ENCODE peak calls at places on chromosomes 2 and 18, in six cellular contexts. H, N, X, Z, G and D are unnamed samples.

GRCh38 chr2:233130481-233130970 is 70.4 kb downstream of the INPP5D start:
- DNase-seq in H (no peak), N (no peak), X (no peak), Z (no peak), G (no peak), D (no peak)

GRCh38 chr2:241853651-241854341 is 4.9 kb downstream of the PDCD1 start:
- DNase-seq in H (no peak), N (no peak), X (no peak), Z (no peak), G (no peak), D (no peak)

GRCh38 chr18:28576941-28577340 is 400.0 kb upstream of the CDH2 start:
- DNase-seq in H (no peak), N (no peak), X (no peak), Z (peak), G (no peak), D (no peak)

GRCh38 chr18:41391616-41392610 is 563.1 kb upstream of the PIK3C3 start:
- DNase-seq in H (peak), N (peak), X (peak), Z (peak), G (no peak), D (peak)

GRCh38 chr18:13112982-13113381 is 105.6 kb upstream of the LDLRAD4 start:
- DNase-seq in H (peak), N (peak), X (peak), Z (peak), G (no peak), D (no peak)

GRCh38 chr2:30828586-30828985 is 21.3 kb upstream of the CAPN13 start:
- DNase-seq in H (no peak), N (no peak), X (no peak), Z (no peak), G (no peak), D (no peak)

GRCh38 chr2:209422191-209422754 is 1.6 kb upstream of the MAP2 start:
- DNase-seq in H (no peak), N (no peak), X (no peak), Z (no peak), G (no peak), D (no peak)

GRCh38 chr18:7307586-7307985 is 76.7 kb downstream of the LRRC30 start:
- DNase-seq in H (no peak), N (no peak), X (no peak), Z (no peak), G (no peak), D (peak)

GRCh38 chr2:18346364-18346763 is 214.1 kb downstream of the RDH14 start:
- DNase-seq in H (no peak), N (no peak), X (no peak), Z (peak), G (no peak), D (no peak)

GRCh38 chr2:43001787-43002468 is 209.5 kb upstream of the HAAO start:
- DNase-seq in H (no peak), N (no peak), X (no peak), Z (no peak), G (no peak), D (no peak)

GRCh38 chr18:49319590-49319989 is 140.9 kb downstream of the DYM start:
- DNase-seq in H (no peak), N (no peak), X (no peak), Z (no peak), G (no peak), D (no peak)

GRCh38 chr2:134457765-134458202 is 203.9 kb downstream of the MGAT5 start:
- DNase-seq in H (no peak), N (no peak), X (no peak), Z (no peak), G (no peak), D (no peak)

GRCh38 chr18:58484989-58485962 is 143.6 kb downstream of the ALPK2 start:
- DNase-seq in H (no peak), N (no peak), X (no peak), Z (no peak), G (no peak), D (no peak)

GRCh38 chr2:134289225-134289624 is 35.4 kb downstream of the MGAT5 start:
- DNase-seq in H (no peak), N (no peak), X (no peak), Z (no peak), G (no peak), D (no peak)

GRCh38 chr2:16201876-16202642 is 261.7 kb downstream of the MYCN start:
- DNase-seq in H (no peak), N (no peak), X (no peak), Z (no peak), G (no peak), D (no peak)

GRCh38 chr2:197339496-197340220 is 29.1 kb upstream of the ANKRD44 start:
- DNase-seq in H (no peak), N (no peak), X (no peak), Z (no peak), G (no peak), D (peak)

GRCh38 chr2:174682578-174683391 is 81.5 kb downstream of the CHRNA1 start:
- DNase-seq in H (no peak), N (peak), X (peak), Z (peak), G (peak), D (peak)

GRCh38 chr2:120682654-120683053 is 53.0 kb upstream of the GLI2 start:
- DNase-seq in H (peak), N (no peak), X (no peak), Z (no peak), G (no peak), D (no peak)

GRCh38 chr2:161965994-161966393 is 108.0 kb downstream of the DPP4 start:
- DNase-seq in H (no peak), N (no peak), X (no peak), Z (no peak), G (no peak), D (no peak)

GRCh38 chr2:8076453-8077284 is 605.2 kb upstream of the ID2 start:
- DNase-seq in H (no peak), N (no peak), X (no peak), Z (no peak), G (no peak), D (no peak)

GRCh38 chr18:11989966-11990380 is 8.7 kb downstream of the IMPA2 start:
- DNase-seq in H (no peak), N (peak), X (no peak), Z (no peak), G (no peak), D (no peak)

GRCh38 chr18:37163119-37163518 is 334.2 kb downstream of the KIAA1328 start:
- DNase-seq in H (no peak), N (no peak), X (no peak), Z (no peak), G (no peak), D (no peak)

GRCh38 chr2:178282075-178282474 is 87.8 kb downstream of the OSBPL6 start:
- DNase-seq in H (peak), N (no peak), X (no peak), Z (peak), G (no peak), D (no peak)

GRCh38 chr18:9757851-9758587 is 49.9 kb downstream of the RAB31 start:
- DNase-seq in H (peak), N (no peak), X (no peak), Z (peak), G (no peak), D (no peak)

GRCh38 chr2:61722311-61722710 is 131.5 kb downstream of the FAM161A start:
- DNase-seq in H (no peak), N (no peak), X (no peak), Z (no peak), G (no peak), D (peak)

GRCh38 chr18:46411191-46411590 is 245.8 kb downstream of the LOXHD1 start:
- DNase-seq in H (no peak), N (no peak), X (no peak), Z (no peak), G (no peak), D (no peak)

GRCh38 chr2:26184086-26184485 is 11.2 kb downstream of the GAREM2 start:
- DNase-seq in H (no peak), N (no peak), X (no peak), Z (no peak), G (no peak), D (no peak)

GRCh38 chr2:134623796-134624195 is 95.0 kb downstream of the TMEM163 start:
- DNase-seq in H (no peak), N (no peak), X (no peak), Z (no peak), G (no peak), D (no peak)

GRCh38 chr2:146837857-146838256 is 1007.0 kb upstream of the ACVR2A start:
- DNase-seq in H (no peak), N (no peak), X (no peak), Z (no peak), G (no peak), D (no peak)

GRCh38 chr2:166117491-166117890 is 10.3 kb downstream of the SCN1A start:
- DNase-seq in H (no peak), N (no peak), X (no peak), Z (peak), G (no peak), D (no peak)

GRCh38 chr18:62131305-62131909 is 55.4 kb downstream of the PIGN start:
- DNase-seq in H (peak), N (no peak), X (peak), Z (peak), G (no peak), D (no peak)

DNA sequence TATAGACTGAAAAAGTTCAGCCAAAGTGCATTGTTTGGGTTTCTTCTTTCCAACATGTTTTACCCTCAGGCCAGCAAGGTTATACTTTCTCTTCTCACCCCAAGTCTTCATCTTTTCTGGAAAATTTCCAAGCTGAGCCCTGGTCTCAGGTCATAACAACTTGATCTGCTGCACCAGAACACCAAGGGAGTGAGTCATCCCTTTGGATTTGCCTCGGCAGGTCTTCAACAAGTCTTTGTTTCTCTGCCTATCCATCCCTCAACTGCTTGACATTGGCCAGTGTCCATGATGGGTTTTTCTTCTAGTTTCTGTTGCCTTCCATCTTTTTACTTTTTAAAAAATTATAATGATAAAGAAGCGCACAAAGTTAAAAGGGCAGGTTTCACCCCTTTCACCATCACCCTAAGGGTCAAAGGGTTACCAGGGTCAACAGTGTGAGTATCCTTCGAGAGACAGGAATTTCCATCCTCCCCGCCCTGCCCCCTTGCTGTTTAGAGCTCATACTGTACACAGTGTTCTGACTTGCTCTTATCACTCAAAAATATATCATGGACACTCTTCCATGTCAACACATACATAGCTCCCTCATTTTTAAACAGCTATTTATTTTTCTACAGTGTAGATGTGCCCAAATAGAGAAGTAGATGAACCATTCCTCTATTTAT is 5.7 kb upstream of the SPATS2L start:
- DNase-seq in H (peak), N (no peak), X (no peak), Z (peak), G (no peak), D (no peak)
- TF ChIP-seq CTCF in H (no peak), N (no peak), X (no peak), Z (no peak), G (no peak), D (no peak)

DNA sequence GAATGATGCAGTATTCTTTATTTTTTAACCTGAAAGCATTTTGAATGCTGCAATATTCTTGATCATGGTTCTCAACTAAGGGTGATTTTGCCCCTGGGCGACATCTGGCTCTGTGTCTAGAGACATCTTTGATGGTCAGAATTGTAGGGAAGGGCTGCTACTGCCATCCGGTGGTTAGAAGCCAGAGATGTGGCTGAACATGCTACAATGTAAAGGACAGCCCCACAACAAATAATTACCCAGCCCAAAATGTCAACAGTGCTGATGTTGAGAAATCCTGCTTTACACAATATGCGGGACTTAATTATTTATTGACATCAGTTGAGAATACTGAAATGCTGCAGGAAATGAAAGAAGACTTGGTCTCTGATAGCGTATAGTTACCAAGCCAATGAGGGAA is 37.5 kb upstream of the SERPINB2 start:
- DNase-seq in H (no peak), N (no peak), X (peak), Z (peak), G (no peak), D (no peak)
- TF ChIP-seq CTCF in H (no peak), N (peak), X (peak), Z (peak), G (no peak), D (peak)

GRCh38 chr2:10302479-10303173 is at the start of gene HPCAL1:
- DNase-seq in H (peak), N (peak), X (peak), Z (peak), G (peak), D (peak)
- TF ChIP-seq CTCF in H (peak), N (peak), X (peak), Z (peak), G (peak), D (peak)

DNA sequence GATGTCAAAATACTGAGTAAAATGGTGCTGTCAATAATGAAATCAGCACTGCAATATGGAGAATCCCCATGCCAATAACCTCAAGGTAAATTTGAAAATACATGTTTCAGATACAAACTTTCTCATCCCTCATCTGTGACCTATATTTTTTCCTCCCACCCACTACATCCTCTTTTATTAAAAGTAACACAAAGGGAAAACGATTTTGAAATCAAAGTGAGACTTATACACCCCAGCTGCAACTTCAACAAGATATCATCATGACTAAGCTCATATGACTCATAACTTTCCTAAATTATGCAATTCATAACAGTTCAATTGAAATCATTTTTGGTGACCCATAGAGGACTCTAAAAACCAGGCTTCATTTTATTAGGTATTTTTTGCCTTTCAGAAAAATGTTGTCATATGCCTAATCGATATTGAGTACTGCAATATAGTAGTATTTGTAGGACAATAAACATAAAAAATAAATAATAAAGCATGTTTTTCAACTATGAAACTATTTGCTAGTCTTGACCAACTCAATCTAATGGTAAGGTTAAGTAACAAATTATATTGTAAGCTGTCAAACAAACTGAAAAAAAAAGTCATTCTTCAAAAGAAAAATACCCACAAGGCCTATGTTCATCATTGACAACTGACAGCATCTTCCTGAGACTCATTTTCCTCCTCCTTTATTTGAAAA is 3.0 kb downstream of the ADAM17 start:
- DNase-seq in H (peak), N (no peak), X (no peak), Z (peak), G (no peak), D (no peak)
- TF ChIP-seq CTCF in H (no peak), N (no peak), X (no peak), Z (no peak), G (no peak), D (no peak)

GRCh38 chr2:52629944-52630343 is 1137.7 kb upstream of the CHAC2 start:
- DNase-seq in H (no peak), N (no peak), X (no peak), Z (no peak), G (no peak), D (no peak)

GRCh38 chr2:52629531-52629930 is 1138.1 kb upstream of the CHAC2 start:
- DNase-seq in H (no peak), N (no peak), X (no peak), Z (no peak), G (no peak), D (no peak)

DNA sequence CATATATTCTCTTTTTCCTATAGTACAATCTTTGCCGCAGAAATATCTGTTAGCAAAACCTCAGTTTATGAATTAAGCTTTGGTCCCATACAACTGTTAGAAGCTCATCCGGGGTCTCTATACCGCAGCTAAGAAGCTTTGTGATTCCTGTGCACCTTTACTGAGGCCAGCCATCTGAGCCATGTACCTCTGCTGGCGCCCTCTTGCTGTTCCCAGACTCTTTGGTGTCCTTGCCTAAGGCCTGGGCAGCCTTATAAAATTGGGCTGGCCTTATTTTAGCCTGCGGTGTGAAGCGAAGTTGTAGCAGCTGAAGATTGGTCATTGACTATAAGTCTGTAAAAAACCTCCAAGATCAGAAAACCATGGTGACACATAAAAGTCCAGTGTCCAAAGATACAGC is 1135.1 kb upstream of the CHAC2 start:
- DNase-seq in H (no peak), N (no peak), X (no peak), Z (no peak), G (no peak), D (no peak)
- TF ChIP-seq CTCF in H (no peak), N (no peak), X (no peak), Z (no peak), G (no peak), D (no peak)

GRCh38 chr2:163291790-163292189 is 444.0 kb downstream of the FIGN start:
- DNase-seq in H (no peak), N (no peak), X (no peak), Z (no peak), G (no peak), D (no peak)
- TF ChIP-seq CTCF in H (no peak), N (no peak), X (no peak), Z (no peak), G (no peak), D (no peak)

GRCh38 chr2:39696838-39697237 is 31.1 kb downstream of the TMEM178A start:
- DNase-seq in H (peak), N (no peak), X (peak), Z (peak), G (no peak), D (no peak)
- TF ChIP-seq CTCF in H (peak), N (peak), X (peak), Z (peak), G (peak), D (peak)

DNA sequence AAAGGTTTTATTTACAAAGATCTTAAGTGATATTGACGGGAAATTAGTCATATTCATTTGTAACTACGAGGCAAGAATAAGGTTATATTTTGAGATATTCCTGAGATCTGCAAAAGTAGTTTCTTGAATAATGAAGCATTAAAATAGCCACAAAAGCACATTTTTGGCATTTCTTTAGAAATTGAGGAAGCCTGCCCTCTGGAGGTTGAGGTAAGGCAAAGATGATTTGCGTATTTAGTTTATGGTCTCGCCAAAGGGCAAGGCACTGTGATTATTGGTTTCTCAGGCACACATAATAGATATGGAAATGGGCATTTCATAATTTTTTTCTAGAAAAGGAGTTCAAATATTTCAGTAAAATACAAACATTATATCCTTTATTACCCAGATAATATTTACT is 143.7 kb upstream of the RPRM start:
- DNase-seq in H (no peak), N (no peak), X (no peak), Z (no peak), G (no peak), D (no peak)
- TF ChIP-seq CTCF in H (no peak), N (peak), X (no peak), Z (no peak), G (no peak), D (no peak)